ENCODE peak calls at places on chromosomes 6 and 20, in nine cellular contexts. G is AG04450; F is activated B cell treated with CpG ODN at 0.5 μM for 24 hours; P is stimulated activated effector memory CD8-positive, alpha-beta T cell treated with anti-CD3 and anti-CD28 coated beads, Interleukin-12 subunit alpha, Interleukin-12 subunit beta, amount 100 ng/mL, for 72 hours; C is NCI-H446; R is right atrium auricular region; O is NCI-H2171; H is hypothalamus; W is activated CD4-positive, alpha-beta T cell treated with anti-CD3 and anti-CD28 coated beads, Interleukin-2, amount 50 U/mL, for 48 hours. V is an unnamed sample.

GRCh38 chr20:4513720-4514119 is 208.0 kb upstream of the PRND start:
- DNase-seq in R (no peak), H (no peak), O (no peak), G (no peak), F (no peak), C (no peak), W (no peak), P (no peak), V (no peak)

GRCh38 chr20:48665785-48666184 is 162.0 kb downstream of the PREX1 start:
- DNase-seq in F (no peak), R (no peak), P (no peak), H (no peak), W (no peak), O (no peak), C (no peak), G (no peak), V (no peak)

GRCh38 chr6:72623808-72624207 is 1.9 kb downstream of the KCNQ5 start:
- DNase-seq in P (no peak), C (no peak), F (no peak), R (no peak), O (no peak), H (no peak), G (no peak), W (no peak), V (no peak)

GRCh38 chr6:28643017-28643740 is 117.5 kb downstream of the GPX5 start:
- DNase-seq in H (no peak), F (no peak), C (peak; percentile 36), O (no peak), R (no peak), G (peak; percentile 26), P (no peak), W (peak; percentile 72), V (peak; percentile 42)

GRCh38 chr6:165557674-165558073 is 105.4 kb downstream of the PDE10A start:
- DNase-seq in G (no peak), W (no peak), F (no peak), O (no peak), R (no peak), P (no peak), H (no peak), C (no peak), V (no peak)

GRCh38 chr6:32432050-32432450 is 7.6 kb upstream of the HLA-DRA start:
- DNase-seq in C (no peak), F (no peak), W (no peak), G (no peak), H (no peak), R (no peak), O (no peak), P (no peak), V (peak; percentile 0)

GRCh38 chr6:121844898-121845297 is 409.5 kb downstream of the GJA1 start:
- DNase-seq in P (no peak), H (no peak), F (no peak), C (no peak), R (no peak), W (no peak), O (no peak), G (no peak), V (no peak)

GRCh38 chr6:113690255-113690956 is 166.7 kb upstream of the MARCKS start:
- DNase-seq in G (peak; percentile 79), R (no peak), O (peak; percentile 31), C (no peak), P (no peak), H (no peak), F (no peak), W (no peak), V (peak; percentile 8)

GRCh38 chr6:141451176-141451507 is 681.6 kb upstream of the GJE1 start:
- DNase-seq in C (no peak), F (no peak), W (no peak), R (no peak), P (no peak), O (no peak), G (no peak), H (no peak), V (no peak)

GRCh38 chr20:36447101-36447500 is 94.2 kb upstream of the MYL9 start:
- DNase-seq in W (no peak), G (no peak), O (peak; percentile 48), H (no peak), F (no peak), P (no peak), R (no peak), C (no peak), V (no peak)